ENCODE peak calls at places on chromosomes 11 and 22, in seven cellular contexts. R is kidney epithelial cell, N is Calu3, P is adipocyte, C is mesendoderm, Q is A549, K is amygdala. B is an unnamed sample.

GRCh38 chr11:113255096-113255495 is 59.3 kb upstream of the TTC12 start:
- DNase-seq in R (no peak), N (no peak), P (no peak), C (no peak), Q (no peak), K (no peak), B (no peak)

GRCh38 chr22:37501610-37502341 is 15.6 kb upstream of the MFNG start:
- DNase-seq in R (peak), N (peak), P (no peak), C (peak), Q (peak), K (no peak), B (no peak)

GRCh38 chr11:29826878-29827277 is 190.0 kb downstream of the KCNA4 start:
- DNase-seq in R (no peak), N (no peak), P (no peak), C (no peak), Q (no peak), K (no peak), B (no peak)

GRCh38 chr11:113444469-113445122 is 30.6 kb downstream of the DRD2 start:
- DNase-seq in R (no peak), N (no peak), P (no peak), C (no peak), Q (no peak), K (no peak), B (no peak)

GRCh38 chr11:125663910-125664309 is 16.7 kb downstream of the ACRV1 start:
- DNase-seq in R (no peak), N (no peak), P (no peak), C (no peak), Q (no peak), K (no peak), B (no peak)

GRCh38 chr11:82988936-82989627 is 82.6 kb downstream of the RAB30 start:
- DNase-seq in R (no peak), N (no peak), P (no peak), C (no peak), Q (no peak), K (peak), B (no peak)

GRCh38 chr11:44424841-44425240 is 114.9 kb upstream of the ALX4 start:
- DNase-seq in R (no peak), N (no peak), P (no peak), C (peak), Q (no peak), K (no peak), B (peak)

GRCh38 chr11:17921620-17922473 is 91.0 kb downstream of the SERGEF start:
- DNase-seq in R (no peak), N (no peak), P (peak), C (no peak), Q (no peak), K (no peak), B (no peak)

GRCh38 chr11:64305075-64305690 is at the start of gene ESRRA:
- DNase-seq in R (peak), N (peak), P (peak), C (peak), Q (peak), K (peak), B (peak)

GRCh38 chr11:15073361-15074205 is at the start of gene CALCB:
- DNase-seq in R (no peak), N (peak), P (peak), C (peak), Q (peak), K (no peak), B (peak)

GRCh38 chr22:24189249-24190158 is 8.2 kb downstream of the SUSD2 start:
- DNase-seq in R (no peak), N (peak), P (peak), C (peak), Q (peak), K (no peak), B (peak)

GRCh38 chr22:36180038-36180880 is 19.7 kb upstream of the APOL3 start:
- DNase-seq in R (no peak), N (peak), P (peak), C (peak), Q (peak), K (no peak), B (peak)

GRCh38 chr11:2772544-2773031 is 72.8 kb upstream of the KCNQ1OT1 start:
- DNase-seq in R (peak), N (peak), P (peak), C (no peak), Q (no peak), K (no peak), B (peak)

GRCh38 chr22:27327981-27328721 is 473.4 kb downstream of the MN1 start:
- DNase-seq in R (no peak), N (peak), P (no peak), C (no peak), Q (peak), K (no peak), B (no peak)

GRCh38 chr11:111046291-111046690 is 199.2 kb upstream of the POU2AF2 start:
- DNase-seq in R (no peak), N (no peak), P (peak), C (no peak), Q (no peak), K (no peak), B (no peak)

GRCh38 chr11:27178859-27179258 is 138.2 kb downstream of the BBOX1 start:
- DNase-seq in R (no peak), N (no peak), P (no peak), C (no peak), Q (no peak), K (no peak), B (no peak)

GRCh38 chr11:103948331-103948730 is 88.1 kb upstream of the DDI1 start:
- DNase-seq in R (no peak), N (no peak), P (no peak), C (no peak), Q (no peak), K (no peak), B (no peak)

GRCh38 chr22:48666620-48667019 is 1161.1 kb downstream of the BRD1 start:
- DNase-seq in R (no peak), N (no peak), P (no peak), C (no peak), Q (no peak), K (no peak), B (no peak)